ENCODE peak calls at places on chromosomes 3 and 15, in six cellular contexts. S, N, O, X, H and M are unnamed samples.

GRCh38 chr3:162538906-162539305 is 1042.3 kb downstream of the OTOL1 start:
- DNase-seq in S (no peak), N (no peak), O (no peak), X (no peak), H (no peak), M (no peak)

GRCh38 chr3:188076176-188076575 is 77.8 kb upstream of the LPP start:
- DNase-seq in S (no peak), N (no peak), O (no peak), X (no peak), H (no peak), M (no peak)

GRCh38 chr3:52792413-52792812 is 2.2 kb upstream of the ITIH3 start:
- DNase-seq in S (no peak), N (no peak), O (peak), X (no peak), H (no peak), M (no peak)

GRCh38 chr3:184180165-184180564 is 5.5 kb downstream of the AP2M1 start:
- DNase-seq in S (no peak), N (no peak), O (no peak), X (no peak), H (no peak), M (no peak)

GRCh38 chr3:14280326-14280725 is 101.7 kb downstream of the LSM3 start:
- DNase-seq in S (no peak), N (no peak), O (no peak), X (no peak), H (no peak), M (no peak)

GRCh38 chr15:93067649-93068085 is 21.3 kb downstream of the RGMA start:
- DNase-seq in S (no peak), N (no peak), O (no peak), X (no peak), H (no peak), M (no peak)

GRCh38 chr3:152272771-152273242 is 4.1 kb downstream of the MBNL1 start:
- DNase-seq in S (no peak), N (no peak), O (no peak), X (no peak), H (no peak), M (no peak)

GRCh38 chr3:88058322-88058592 is 548 bp downstream of the CGGBP1 start:
- DNase-seq in S (no peak), N (no peak), O (no peak), X (no peak), H (no peak), M (no peak)

GRCh38 chr15:85751731-85752421 is 42.8 kb downstream of the KLHL25 start:
- DNase-seq in S (no peak), N (no peak), O (no peak), X (no peak), H (no peak), M (no peak)

GRCh38 chr3:126083511-126083912 is 412 bp downstream of the SLC41A3 start:
- DNase-seq in S (peak), N (no peak), O (peak), X (no peak), H (peak), M (peak)

GRCh38 chr3:126083913-126084514 is at the start of gene SLC41A3:
- DNase-seq in S (peak), N (peak), O (peak), X (peak), H (peak), M (peak)

GRCh38 chr3:126084667-126085180 is 800 bp upstream of the SLC41A3 start:
- DNase-seq in S (no peak), N (no peak), O (no peak), X (no peak), H (no peak), M (no peak)

GRCh38 chr3:126085841-126086240 is 1.9 kb upstream of the SLC41A3 start:
- DNase-seq in S (no peak), N (no peak), O (no peak), X (no peak), H (no peak), M (no peak)

DNA sequence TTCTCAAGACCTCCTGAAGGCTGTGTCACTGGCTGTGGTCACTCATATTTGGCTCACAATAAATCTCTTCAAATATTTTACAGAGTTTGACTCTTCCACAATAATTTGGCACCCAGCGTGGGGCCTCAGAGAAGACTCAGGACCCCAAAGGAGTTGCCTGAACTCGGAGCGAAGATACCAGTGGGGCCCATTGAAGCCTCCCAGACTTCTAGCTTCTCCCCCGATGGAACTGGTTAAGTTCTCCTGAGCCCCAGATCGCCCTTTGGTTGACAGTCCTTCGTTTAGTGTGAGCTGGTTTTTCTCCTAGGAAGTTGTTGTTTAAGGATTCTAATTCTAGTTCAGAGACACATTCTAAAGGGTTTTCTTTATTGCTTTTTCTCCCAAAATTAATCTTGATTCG is 1.4 kb upstream of the SLC41A3 start:
- DNase-seq in S (no peak), N (no peak), O (no peak), X (no peak), H (no peak), M (no peak)
- TF ChIP-seq CTCF in S (no peak), N (no peak), O (no peak), X (no peak), H (no peak), M (no peak)

DNA sequence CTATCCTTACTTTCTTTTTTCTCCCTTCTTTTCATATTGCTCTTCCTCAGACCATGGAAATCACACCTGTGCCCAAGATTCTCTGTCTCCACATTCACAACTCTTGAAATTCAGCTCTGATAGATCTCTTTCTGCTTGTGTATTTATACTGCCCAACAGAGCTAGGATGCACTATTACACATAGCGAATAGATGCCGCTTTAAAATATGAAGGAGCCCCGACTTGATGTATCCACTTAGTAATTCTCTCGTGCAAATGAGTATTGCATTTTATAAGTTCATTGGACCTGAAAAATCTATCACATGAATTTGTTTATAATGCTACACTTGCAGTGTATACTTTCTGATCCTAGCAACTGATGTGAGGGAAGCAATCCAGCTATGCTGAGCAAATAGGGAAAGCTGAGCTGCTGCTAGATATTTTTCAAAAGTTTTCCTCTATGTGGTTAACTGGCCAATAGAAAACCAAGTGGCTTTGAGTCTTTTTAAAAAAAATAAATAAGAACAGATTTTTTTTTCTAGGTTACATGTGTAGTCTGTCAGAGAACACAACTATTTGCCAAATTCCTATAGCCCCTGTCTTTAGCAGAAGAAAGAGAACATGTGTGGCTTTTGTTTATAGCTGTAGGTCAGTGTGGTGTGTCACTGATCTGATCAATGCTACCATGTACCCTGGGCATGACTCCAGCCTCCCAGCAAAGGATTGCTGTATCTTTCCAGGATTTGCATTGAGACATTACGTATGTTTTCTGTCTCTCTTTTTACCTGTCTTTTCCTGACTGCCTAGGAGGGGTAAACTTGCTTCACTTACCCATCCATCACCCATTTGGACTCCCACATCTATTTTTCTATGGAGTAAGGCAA is 64.2 kb upstream of the LEKR1 start:
- DNase-seq in S (no peak), N (no peak), O (no peak), X (no peak), H (no peak), M (no peak)
- TF ChIP-seq CTCF in S (no peak), N (no peak), O (no peak), X (no peak), H (no peak), M (no peak)

DNA sequence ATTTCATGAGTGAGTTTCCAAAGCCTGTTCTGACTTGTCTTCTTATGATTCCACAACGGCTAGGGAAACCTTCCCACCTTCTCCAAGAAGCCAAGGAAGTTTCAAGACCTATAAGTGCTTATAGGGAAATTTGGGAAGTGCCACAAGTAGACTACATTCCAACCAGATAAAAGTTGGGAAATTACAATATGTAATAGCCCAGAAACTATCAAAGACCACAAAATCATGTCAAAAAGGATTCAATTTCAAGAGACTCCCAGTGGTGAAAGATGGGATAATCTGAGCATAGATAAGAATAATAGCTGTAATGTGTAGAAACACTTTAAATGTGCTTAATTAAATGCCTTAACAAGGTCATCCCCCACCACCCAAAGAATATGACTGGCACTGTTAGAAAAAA is 169.2 kb upstream of the SLC2A2 start:
- DNase-seq in S (no peak), N (no peak), O (no peak), X (no peak), H (no peak), M (no peak)
- TF ChIP-seq CTCF in S (no peak), N (no peak), O (peak), X (no peak), H (peak), M (no peak)

DNA sequence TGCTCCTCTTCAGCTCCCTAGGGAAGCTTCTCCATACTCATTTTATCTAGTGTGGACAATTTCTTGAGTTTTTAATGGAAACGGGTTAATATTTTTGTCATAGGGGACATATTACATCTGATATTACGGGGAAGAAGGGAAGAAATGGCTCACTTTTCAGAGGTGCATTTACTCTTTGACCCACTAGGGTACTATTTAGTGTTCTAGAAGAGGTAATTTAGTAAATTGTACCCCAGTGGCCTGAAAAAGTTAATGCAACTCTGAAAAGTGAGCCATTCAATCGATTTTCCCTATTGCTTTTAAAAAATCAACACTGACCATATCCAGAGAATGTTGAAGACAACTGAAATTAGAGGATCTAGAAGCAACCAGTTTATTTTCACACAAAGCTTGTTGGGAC is 71.2 kb downstream of the MAP2K5 start:
- DNase-seq in S (no peak), N (no peak), O (no peak), X (peak), H (no peak), M (no peak)
- TF ChIP-seq CTCF in S (no peak), N (no peak), O (peak), X (no peak), H (no peak), M (no peak)